ENCODE peak calls at places on chromosomes 11 and 22, in four cellular contexts. One of them, this sample, is unnamed.

GRCh38 chr11:117443269-117444186 is 115.9 kb downstream of the CEP164 start:
- DNase-seq in psoas muscle: no peak
- DNase-seq in kidney: peak; percentile 81
- DNase-seq in A549: peak; percentile 25
- DNase-seq in this sample: no peak

GRCh38 chr11:23404225-23405160 is 544.2 kb upstream of the CCDC179 start:
- DNase-seq in psoas muscle: no peak
- DNase-seq in kidney: peak; percentile 59
- DNase-seq in A549: no peak
- DNase-seq in this sample: no peak

GRCh38 chr22:39959640-39960447 is at the start of gene TMA7B:
- DNase-seq in psoas muscle: no peak
- DNase-seq in kidney: no peak
- DNase-seq in A549: peak; percentile 13
- DNase-seq in this sample: no peak

GRCh38 chr22:36220457-36220921 is 18.8 kb downstream of the APOL2 start:
- DNase-seq in psoas muscle: peak; percentile 42
- DNase-seq in kidney: no peak
- DNase-seq in A549: peak; percentile 30
- DNase-seq in this sample: no peak

GRCh38 chr11:114232400-114233070 is 63.7 kb upstream of the NNMT start:
- DNase-seq in psoas muscle: no peak
- DNase-seq in kidney: no peak
- DNase-seq in A549: no peak
- DNase-seq in this sample: no peak

GRCh38 chr11:9047986-9048522 is 43.3 kb downstream of the SCUBE2 start:
- DNase-seq in psoas muscle: no peak
- DNase-seq in kidney: no peak
- DNase-seq in A549: no peak
- DNase-seq in this sample: no peak

GRCh38 chr22:19105867-19106802 is 16.1 kb downstream of the DGCR2 start:
- DNase-seq in psoas muscle: no peak
- DNase-seq in kidney: no peak
- DNase-seq in A549: no peak
- DNase-seq in this sample: no peak

GRCh38 chr22:19962909-19963806 is 21.5 kb upstream of the TXNRD2 start:
- DNase-seq in psoas muscle: peak; percentile 27
- DNase-seq in kidney: peak; percentile 94
- DNase-seq in A549: no peak
- DNase-seq in this sample: no peak

GRCh38 chr11:62923634-62924411 is 2.7 kb upstream of the CHRM1 start:
- DNase-seq in psoas muscle: no peak
- DNase-seq in kidney: peak; percentile 71
- DNase-seq in A549: no peak
- DNase-seq in this sample: peak; percentile 15

GRCh38 chr11:65574147-65574962 is 1.5 kb upstream of the EHBP1L1 start:
- DNase-seq in psoas muscle: peak; percentile 95
- DNase-seq in kidney: peak; percentile 99
- DNase-seq in A549: peak; percentile 91
- DNase-seq in this sample: peak; percentile 83

GRCh38 chr11:7186190-7186589 is 65.5 kb upstream of the SYT9 start:
- DNase-seq in psoas muscle: no peak
- DNase-seq in kidney: no peak
- DNase-seq in A549: no peak
- DNase-seq in this sample: no peak

GRCh38 chr11:60429272-60429671 is at the start of gene MS4A5:
- DNase-seq in psoas muscle: no peak
- DNase-seq in kidney: no peak
- DNase-seq in A549: no peak
- DNase-seq in this sample: no peak

GRCh38 chr11:20596629-20597129 is 2.7 kb upstream of the SLC6A5 start:
- DNase-seq in psoas muscle: no peak
- DNase-seq in kidney: no peak
- DNase-seq in A549: no peak
- DNase-seq in this sample: no peak

GRCh38 chr22:29300807-29301601 is 5.4 kb upstream of the GAS2L1 start:
- DNase-seq in psoas muscle: no peak
- DNase-seq in kidney: no peak
- DNase-seq in A549: no peak
- DNase-seq in this sample: no peak

GRCh38 chr11:133081020-133081419 is 451.3 kb downstream of the OPCML start:
- DNase-seq in psoas muscle: no peak
- DNase-seq in kidney: no peak
- DNase-seq in A549: no peak
- DNase-seq in this sample: no peak

GRCh38 chr11:31340903-31341572 is 28.5 kb downstream of the DCDC1 start:
- DNase-seq in psoas muscle: no peak
- DNase-seq in kidney: no peak
- DNase-seq in A549: peak; percentile 49
- DNase-seq in this sample: peak; percentile 31

GRCh38 chr22:41576877-41577276 is 12.8 kb downstream of the PMM1 start:
- DNase-seq in psoas muscle: peak; percentile 46
- DNase-seq in kidney: no peak
- DNase-seq in A549: peak; percentile 72
- DNase-seq in this sample: peak; percentile 52

GRCh38 chr11:128929468-128929867 is 13.2 kb downstream of the TP53AIP1 start:
- DNase-seq in psoas muscle: no peak
- DNase-seq in kidney: peak; percentile 32
- DNase-seq in A549: no peak
- DNase-seq in this sample: no peak

GRCh38 chr11:77073328-77074001 is 6.7 kb downstream of the CAPN5 start:
- DNase-seq in psoas muscle: peak; percentile 88
- DNase-seq in kidney: peak; percentile 95
- DNase-seq in A549: peak; percentile 75
- DNase-seq in this sample: no peak

GRCh38 chr11:119590651-119591308 is 138.2 kb downstream of the NECTIN1 start:
- DNase-seq in psoas muscle: no peak
- DNase-seq in kidney: no peak
- DNase-seq in A549: peak; percentile 21
- DNase-seq in this sample: no peak

GRCh38 chr11:108906329-108906728 is 241.5 kb downstream of the DDX10 start:
- DNase-seq in psoas muscle: no peak
- DNase-seq in kidney: no peak
- DNase-seq in A549: peak; percentile 47
- DNase-seq in this sample: no peak

GRCh38 chr11:81267246-81267645 is 1466.4 kb downstream of the FAM181B start:
- DNase-seq in psoas muscle: no peak
- DNase-seq in kidney: no peak
- DNase-seq in A549: no peak
- DNase-seq in this sample: no peak

GRCh38 chr22:35987487-35987886 is 41.1 kb downstream of the RBFOX2 start:
- DNase-seq in psoas muscle: no peak
- DNase-seq in kidney: no peak
- DNase-seq in A549: no peak
- DNase-seq in this sample: no peak

GRCh38 chr11:123137496-123138270 is 57.4 kb downstream of the CLMP start:
- DNase-seq in psoas muscle: peak; percentile 80
- DNase-seq in kidney: peak; percentile 97
- DNase-seq in A549: no peak
- DNase-seq in this sample: no peak

GRCh38 chr11:69921429-69922014 is 102.3 kb upstream of the FGF3 start:
- DNase-seq in psoas muscle: no peak
- DNase-seq in kidney: peak; percentile 46
- DNase-seq in A549: no peak
- DNase-seq in this sample: no peak

GRCh38 chr22:43955040-43955882 is at the start of gene SAMM50:
- DNase-seq in psoas muscle: peak; percentile 95
- DNase-seq in kidney: peak; percentile 97
- DNase-seq in A549: peak; percentile 87
- DNase-seq in this sample: peak; percentile 90

GRCh38 chr22:43956383-43956782 is 1.1 kb downstream of the SAMM50 start:
- DNase-seq in psoas muscle: no peak
- DNase-seq in kidney: no peak
- DNase-seq in A549: no peak
- DNase-seq in this sample: no peak

GRCh38 chr22:43955883-43956286 is 643 bp downstream of the SAMM50 start:
- DNase-seq in psoas muscle: no peak
- DNase-seq in kidney: no peak
- DNase-seq in A549: no peak
- DNase-seq in this sample: peak; percentile 32

GRCh38 chr22:43957871-43958270 is 2.6 kb downstream of the SAMM50 start:
- DNase-seq in psoas muscle: no peak
- DNase-seq in kidney: no peak
- DNase-seq in A549: peak; percentile 7
- DNase-seq in this sample: no peak

DNA sequence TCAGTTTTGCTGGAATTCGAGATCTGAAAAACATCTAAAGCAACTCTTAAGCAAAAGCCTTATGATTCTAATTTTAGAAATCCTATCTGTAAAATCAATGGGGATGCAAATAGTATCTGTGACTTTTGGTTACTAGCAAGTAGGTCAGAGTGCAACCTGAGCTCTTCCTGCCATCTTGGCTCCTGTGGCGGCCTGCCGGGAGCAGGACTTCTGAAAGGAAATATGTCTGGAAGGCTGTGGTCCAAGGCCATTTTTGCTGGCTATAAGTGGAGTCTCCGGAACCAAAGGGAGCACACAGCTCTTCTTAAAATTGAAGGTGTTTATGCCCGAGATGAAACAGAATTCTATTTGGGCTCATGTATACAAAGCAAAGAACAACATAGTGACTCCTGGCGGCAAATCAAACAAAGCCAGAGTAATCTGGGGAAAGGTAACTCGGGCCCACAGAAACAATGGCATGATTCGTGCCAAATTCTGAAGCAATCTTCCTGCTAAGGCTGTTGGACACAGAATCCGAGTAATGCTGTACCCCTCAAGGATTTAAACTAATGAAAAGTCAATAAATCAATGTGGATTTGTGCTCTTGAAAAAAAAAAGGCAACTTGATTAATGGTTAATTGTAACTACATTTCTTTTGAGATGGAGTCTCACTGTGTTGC is 1.7 kb downstream of the SAMM50 start:
- DNase-seq in psoas muscle: peak; percentile 39
- DNase-seq in kidney: no peak
- DNase-seq in A549: no peak
- DNase-seq in this sample: no peak
- H3K4me3 ChIP-seq in psoas muscle: peak overlapping the region; percentile 85
- H3K4me3 ChIP-seq in kidney: no peak overlapping the region
- H3K4me3 ChIP-seq in A549: no peak overlapping the region
- H3K4me3 ChIP-seq in this sample: peak overlapping the region; percentile 99

GRCh38 chr22:31628969-31629723 is 32.9 kb downstream of the PISD start:
- DNase-seq in psoas muscle: no peak
- DNase-seq in kidney: no peak
- DNase-seq in A549: no peak
- DNase-seq in this sample: peak; percentile 16
- H3K4me3 ChIP-seq in psoas muscle: no peak overlapping the region
- H3K4me3 ChIP-seq in kidney: no peak overlapping the region
- H3K4me3 ChIP-seq in A549: peak overlapping the region; percentile 96
- H3K4me3 ChIP-seq in this sample: peak overlapping the region; percentile 84

DNA sequence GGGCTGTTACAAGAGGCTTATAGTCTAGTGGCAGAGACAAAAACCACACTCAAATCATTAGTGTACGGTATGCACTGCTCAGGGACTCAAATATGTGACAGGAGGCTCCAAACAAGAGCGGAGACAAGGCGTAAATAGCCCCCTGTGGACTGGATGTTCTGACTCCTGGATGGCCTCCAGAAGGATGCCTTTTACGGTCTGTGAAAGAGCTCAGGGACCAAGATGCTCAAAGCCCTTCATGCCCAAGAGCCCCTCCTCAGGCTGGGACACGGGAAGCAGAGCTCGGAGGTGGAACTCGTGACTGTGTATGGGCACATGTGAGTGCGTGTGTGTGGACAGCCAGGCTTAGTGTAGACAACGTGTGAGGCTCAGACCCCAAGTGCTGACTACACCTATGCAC is 9.7 kb downstream of the PPM1F start:
- DNase-seq in psoas muscle: no peak
- DNase-seq in kidney: no peak
- DNase-seq in A549: no peak
- DNase-seq in this sample: no peak
- H3K4me3 ChIP-seq in psoas muscle: no peak overlapping the region
- H3K4me3 ChIP-seq in kidney: no peak overlapping the region
- H3K4me3 ChIP-seq in A549: no peak overlapping the region
- H3K4me3 ChIP-seq in this sample: no peak overlapping the region

DNA sequence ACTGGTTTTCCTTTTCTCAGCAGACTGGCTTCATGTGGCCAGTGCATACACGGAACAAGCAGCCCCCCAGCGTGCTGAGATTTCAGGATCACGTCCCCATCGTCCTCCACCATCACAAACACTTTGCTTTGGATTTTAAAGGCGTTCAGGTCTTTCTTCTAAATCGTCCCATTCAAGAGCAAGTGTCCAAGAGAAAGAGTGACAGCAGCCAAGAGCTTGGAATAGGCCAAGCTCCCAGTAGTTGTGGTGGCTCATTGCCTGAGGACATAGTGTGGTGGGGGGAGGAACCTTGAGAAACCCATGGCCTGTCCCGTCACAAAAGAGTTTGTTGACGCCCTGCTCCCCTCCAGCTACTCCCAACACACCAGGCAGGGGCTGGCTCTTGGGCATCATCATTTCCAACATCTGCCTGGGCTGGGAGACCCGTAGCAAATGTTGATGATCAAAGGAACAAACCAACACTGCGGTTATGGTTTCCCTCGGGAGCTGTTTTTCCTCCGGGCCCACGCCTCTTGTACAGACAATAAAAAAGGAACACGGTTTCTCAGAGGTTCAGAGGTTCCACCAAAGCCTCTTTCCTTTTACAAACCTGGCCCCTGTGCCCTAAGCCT is 20.8 kb downstream of the FADS3 start:
- DNase-seq in psoas muscle: no peak
- DNase-seq in kidney: no peak
- DNase-seq in A549: no peak
- DNase-seq in this sample: no peak
- H3K4me3 ChIP-seq in psoas muscle: peak overlapping the region; percentile 20
- H3K4me3 ChIP-seq in kidney: no peak overlapping the region
- H3K4me3 ChIP-seq in A549: no peak overlapping the region
- H3K4me3 ChIP-seq in this sample: no peak overlapping the region

GRCh38 chr22:44311855-44312170 is 938 bp downstream of the SHISAL1 start:
- DNase-seq in psoas muscle: no peak
- DNase-seq in kidney: no peak
- DNase-seq in A549: no peak
- DNase-seq in this sample: no peak
- H3K4me3 ChIP-seq in psoas muscle: no peak overlapping the region
- H3K4me3 ChIP-seq in kidney: no peak overlapping the region
- H3K4me3 ChIP-seq in A549: no peak overlapping the region
- H3K4me3 ChIP-seq in this sample: no peak overlapping the region

GRCh38 chr11:1391165-1392010 is 1.7 kb downstream of the BRSK2 start:
- DNase-seq in psoas muscle: no peak
- DNase-seq in kidney: peak; percentile 73
- DNase-seq in A549: no peak
- DNase-seq in this sample: no peak
- H3K4me3 ChIP-seq in psoas muscle: no peak overlapping the region
- H3K4me3 ChIP-seq in kidney: no peak overlapping the region
- H3K4me3 ChIP-seq in A549: no peak overlapping the region
- H3K4me3 ChIP-seq in this sample: no peak overlapping the region

GRCh38 chr11:125496465-125496817 is 376 bp upstream of the FEZ1 start:
- DNase-seq in psoas muscle: no peak
- DNase-seq in kidney: peak; percentile 64
- DNase-seq in A549: no peak
- DNase-seq in this sample: no peak
- H3K4me3 ChIP-seq in psoas muscle: peak overlapping the region; percentile 70
- H3K4me3 ChIP-seq in kidney: peak overlapping the region; percentile 64
- H3K4me3 ChIP-seq in A549: peak overlapping the region; percentile 58
- H3K4me3 ChIP-seq in this sample: no peak overlapping the region

GRCh38 chr11:64035081-64035524 is 628 bp upstream of the FLRT1 start:
- DNase-seq in psoas muscle: no peak
- DNase-seq in kidney: no peak
- DNase-seq in A549: no peak
- DNase-seq in this sample: no peak
- H3K4me3 ChIP-seq in psoas muscle: peak overlapping the region; percentile 28
- H3K4me3 ChIP-seq in kidney: no peak overlapping the region
- H3K4me3 ChIP-seq in A549: peak overlapping the region; percentile 66
- H3K4me3 ChIP-seq in this sample: no peak overlapping the region